ENCODE peak calls at places on chromosomes 1 and 21, in nine cellular contexts. One of them, this sample, is unnamed.

GRCh38 chr1:160367934-160368923 is 1.4 kb downstream of the NHLH1 start:
- DNase-seq in heart right ventricle: no peak
- DNase-seq in GM23338: no peak
- DNase-seq in body of pancreas: no peak
- DNase-seq in colonic mucosa: no peak
- DNase-seq in mammary epithelial cell: no peak
- DNase-seq in cardiac fibroblast: no peak
- DNase-seq in fibroblast of mammary gland: no peak
- DNase-seq in CD4-positive, CD25-positive, alpha-beta regulatory T cell: no peak
- DNase-seq in this sample: no peak

GRCh38 chr1:2481885-2482284 is 5.8 kb downstream of the PLCH2 start:
- DNase-seq in heart right ventricle: no peak
- DNase-seq in GM23338: no peak
- DNase-seq in body of pancreas: no peak
- DNase-seq in colonic mucosa: no peak
- DNase-seq in mammary epithelial cell: no peak
- DNase-seq in cardiac fibroblast: no peak
- DNase-seq in fibroblast of mammary gland: no peak
- DNase-seq in CD4-positive, CD25-positive, alpha-beta regulatory T cell: no peak
- DNase-seq in this sample: no peak

GRCh38 chr1:226622012-226622411 is 73.4 kb downstream of the STUM start:
- DNase-seq in heart right ventricle: no peak
- DNase-seq in GM23338: no peak
- DNase-seq in body of pancreas: no peak
- DNase-seq in colonic mucosa: no peak
- DNase-seq in mammary epithelial cell: no peak
- DNase-seq in cardiac fibroblast: no peak
- DNase-seq in fibroblast of mammary gland: no peak
- DNase-seq in CD4-positive, CD25-positive, alpha-beta regulatory T cell: no peak
- DNase-seq in this sample: no peak

GRCh38 chr1:214665606-214666110 is 62.7 kb downstream of the CENPF start:
- DNase-seq in heart right ventricle: no peak
- DNase-seq in GM23338: no peak
- DNase-seq in body of pancreas: no peak
- DNase-seq in colonic mucosa: no peak
- DNase-seq in mammary epithelial cell: no peak
- DNase-seq in cardiac fibroblast: peak; percentile 13
- DNase-seq in fibroblast of mammary gland: peak; percentile 20
- DNase-seq in CD4-positive, CD25-positive, alpha-beta regulatory T cell: no peak
- DNase-seq in this sample: no peak

GRCh38 chr1:152182942-152183341 is 23.9 kb upstream of the RPTN start:
- DNase-seq in heart right ventricle: no peak
- DNase-seq in GM23338: no peak
- DNase-seq in body of pancreas: no peak
- DNase-seq in colonic mucosa: no peak
- DNase-seq in mammary epithelial cell: peak; percentile 91
- DNase-seq in cardiac fibroblast: peak; percentile 88
- DNase-seq in fibroblast of mammary gland: peak; percentile 90
- DNase-seq in CD4-positive, CD25-positive, alpha-beta regulatory T cell: no peak
- DNase-seq in this sample: peak; percentile 95

GRCh38 chr1:186780081-186780480 is 48.7 kb upstream of the PLA2G4A start:
- DNase-seq in heart right ventricle: no peak
- DNase-seq in GM23338: no peak
- DNase-seq in body of pancreas: no peak
- DNase-seq in colonic mucosa: no peak
- DNase-seq in mammary epithelial cell: no peak
- DNase-seq in cardiac fibroblast: no peak
- DNase-seq in fibroblast of mammary gland: no peak
- DNase-seq in CD4-positive, CD25-positive, alpha-beta regulatory T cell: no peak
- DNase-seq in this sample: no peak

GRCh38 chr1:112954059-112954458 is 1.9 kb downstream of the SLC16A1 start:
- DNase-seq in heart right ventricle: no peak
- DNase-seq in GM23338: no peak
- DNase-seq in body of pancreas: no peak
- DNase-seq in colonic mucosa: no peak
- DNase-seq in mammary epithelial cell: no peak
- DNase-seq in cardiac fibroblast: no peak
- DNase-seq in fibroblast of mammary gland: no peak
- DNase-seq in CD4-positive, CD25-positive, alpha-beta regulatory T cell: no peak
- DNase-seq in this sample: no peak

GRCh38 chr1:246295340-246295739 is 211.7 kb downstream of the SMYD3 start:
- DNase-seq in heart right ventricle: no peak
- DNase-seq in GM23338: no peak
- DNase-seq in body of pancreas: no peak
- DNase-seq in colonic mucosa: no peak
- DNase-seq in mammary epithelial cell: no peak
- DNase-seq in cardiac fibroblast: no peak
- DNase-seq in fibroblast of mammary gland: no peak
- DNase-seq in CD4-positive, CD25-positive, alpha-beta regulatory T cell: no peak
- DNase-seq in this sample: no peak

GRCh38 chr1:210291088-210291487 is 37.6 kb upstream of the HHAT start:
- DNase-seq in heart right ventricle: no peak
- DNase-seq in GM23338: no peak
- DNase-seq in body of pancreas: no peak
- DNase-seq in colonic mucosa: no peak
- DNase-seq in mammary epithelial cell: no peak
- DNase-seq in cardiac fibroblast: no peak
- DNase-seq in fibroblast of mammary gland: no peak
- DNase-seq in CD4-positive, CD25-positive, alpha-beta regulatory T cell: no peak
- DNase-seq in this sample: no peak

GRCh38 chr1:168343566-168343965 is 62.9 kb downstream of the TBX19 start:
- DNase-seq in heart right ventricle: no peak
- DNase-seq in GM23338: peak; percentile 16
- DNase-seq in body of pancreas: no peak
- DNase-seq in colonic mucosa: no peak
- DNase-seq in mammary epithelial cell: no peak
- DNase-seq in cardiac fibroblast: no peak
- DNase-seq in fibroblast of mammary gland: no peak
- DNase-seq in CD4-positive, CD25-positive, alpha-beta regulatory T cell: no peak
- DNase-seq in this sample: no peak

GRCh38 chr1:119703666-119704450 is 7.9 kb upstream of the PHGDH start:
- DNase-seq in heart right ventricle: no peak
- DNase-seq in GM23338: no peak
- DNase-seq in body of pancreas: no peak
- DNase-seq in colonic mucosa: no peak
- DNase-seq in mammary epithelial cell: no peak
- DNase-seq in cardiac fibroblast: no peak
- DNase-seq in fibroblast of mammary gland: no peak
- DNase-seq in CD4-positive, CD25-positive, alpha-beta regulatory T cell: no peak
- DNase-seq in this sample: no peak

GRCh38 chr1:117512728-117513321 is 93.0 kb upstream of the TENT5C start:
- DNase-seq in heart right ventricle: no peak
- DNase-seq in GM23338: peak; percentile 37
- DNase-seq in body of pancreas: no peak
- DNase-seq in colonic mucosa: no peak
- DNase-seq in mammary epithelial cell: peak; percentile 6
- DNase-seq in cardiac fibroblast: peak; percentile 49
- DNase-seq in fibroblast of mammary gland: peak; percentile 35
- DNase-seq in CD4-positive, CD25-positive, alpha-beta regulatory T cell: peak; percentile 48
- DNase-seq in this sample: no peak

GRCh38 chr21:15355066-15355465 is 290.3 kb upstream of the NRIP1 start:
- DNase-seq in heart right ventricle: no peak
- DNase-seq in GM23338: no peak
- DNase-seq in body of pancreas: no peak
- DNase-seq in colonic mucosa: no peak
- DNase-seq in mammary epithelial cell: no peak
- DNase-seq in cardiac fibroblast: no peak
- DNase-seq in fibroblast of mammary gland: no peak
- DNase-seq in CD4-positive, CD25-positive, alpha-beta regulatory T cell: no peak
- DNase-seq in this sample: no peak

GRCh38 chr1:19448491-19449439 is 36.6 kb downstream of the CAPZB start:
- DNase-seq in heart right ventricle: peak; percentile 68
- DNase-seq in GM23338: no peak
- DNase-seq in body of pancreas: peak; percentile 39
- DNase-seq in colonic mucosa: peak; percentile 56
- DNase-seq in mammary epithelial cell: peak; percentile 84
- DNase-seq in cardiac fibroblast: peak; percentile 93
- DNase-seq in fibroblast of mammary gland: peak; percentile 95
- DNase-seq in CD4-positive, CD25-positive, alpha-beta regulatory T cell: no peak
- DNase-seq in this sample: peak; percentile 61

DNA sequence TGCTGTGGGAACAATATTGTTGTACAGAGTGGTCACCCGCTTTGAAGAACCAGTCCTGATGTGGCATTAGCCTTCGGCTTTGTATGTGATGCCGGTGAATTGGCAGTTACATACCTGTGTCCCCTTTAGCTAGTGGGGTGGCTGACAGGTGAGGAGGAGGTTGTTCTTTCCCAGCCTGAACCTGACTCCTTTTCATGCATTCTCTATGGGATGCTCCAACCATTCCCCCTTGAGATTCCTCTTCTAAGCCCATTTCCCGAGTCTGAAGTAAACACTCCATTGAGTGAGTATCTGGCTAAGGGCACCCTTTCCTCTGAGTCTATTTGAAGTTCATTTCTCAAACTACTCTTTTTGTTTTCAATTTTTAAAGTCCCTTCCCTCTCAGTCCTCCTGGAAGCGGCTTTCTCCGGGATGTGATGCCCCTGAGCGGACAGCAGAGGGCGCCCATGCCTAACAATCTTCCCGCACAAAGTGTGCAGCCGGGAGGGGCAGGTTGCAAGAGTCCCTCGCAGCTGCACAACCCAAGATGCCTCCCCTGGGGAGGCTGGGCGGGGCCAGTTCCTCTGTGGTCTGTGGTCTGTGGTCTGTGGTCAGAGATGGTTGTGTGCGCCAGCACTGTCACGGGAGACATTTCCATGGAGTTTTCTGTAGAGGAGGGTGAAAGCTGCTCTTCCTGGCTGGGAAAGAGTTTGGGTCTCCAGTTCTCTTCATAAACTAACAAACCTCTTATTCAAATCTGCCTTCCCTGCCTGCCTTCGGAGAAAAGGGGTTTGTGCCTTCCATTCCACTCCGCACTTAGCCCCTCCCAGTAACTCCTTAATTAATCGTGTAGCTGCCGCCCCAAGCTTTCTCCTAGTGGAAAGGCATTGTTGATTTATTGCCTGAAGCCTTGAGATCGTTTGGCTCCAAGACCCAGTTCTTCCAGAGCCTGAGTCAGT is 36.4 kb upstream of the LMX1A start:
- DNase-seq in heart right ventricle: peak; percentile 81
- DNase-seq in GM23338: peak; percentile 89
- DNase-seq in body of pancreas: peak; percentile 75
- DNase-seq in colonic mucosa: peak; percentile 76
- DNase-seq in mammary epithelial cell: peak; percentile 87
- DNase-seq in cardiac fibroblast: peak; percentile 89
- DNase-seq in fibroblast of mammary gland: peak; percentile 95
- DNase-seq in CD4-positive, CD25-positive, alpha-beta regulatory T cell: peak; percentile 92
- DNase-seq in this sample: peak; percentile 86
- H3K4me3 ChIP-seq in heart right ventricle: no peak overlapping the region
- H3K4me3 ChIP-seq in GM23338: peak overlapping the region; percentile 49
- H3K4me3 ChIP-seq in body of pancreas: no peak overlapping the region
- H3K4me3 ChIP-seq in colonic mucosa: no peak overlapping the region
- H3K4me3 ChIP-seq in mammary epithelial cell: no peak overlapping the region
- H3K4me3 ChIP-seq in cardiac fibroblast: no peak overlapping the region
- H3K4me3 ChIP-seq in fibroblast of mammary gland: peak overlapping the region; percentile 8
- H3K4me3 ChIP-seq in CD4-positive, CD25-positive, alpha-beta regulatory T cell: peak overlapping the region; percentile 63
- H3K4me3 ChIP-seq in this sample: peak overlapping the region; percentile 5

GRCh38 chr1:116351914-116352313 is 21.1 kb upstream of the ATP1A1 start:
- DNase-seq in heart right ventricle: no peak
- DNase-seq in GM23338: no peak
- DNase-seq in body of pancreas: no peak
- DNase-seq in colonic mucosa: no peak
- DNase-seq in mammary epithelial cell: no peak
- DNase-seq in cardiac fibroblast: no peak
- DNase-seq in fibroblast of mammary gland: no peak
- DNase-seq in CD4-positive, CD25-positive, alpha-beta regulatory T cell: no peak
- DNase-seq in this sample: no peak
- H3K4me3 ChIP-seq in heart right ventricle: no peak overlapping the region
- H3K4me3 ChIP-seq in GM23338: no peak overlapping the region
- H3K4me3 ChIP-seq in body of pancreas: no peak overlapping the region
- H3K4me3 ChIP-seq in colonic mucosa: no peak overlapping the region
- H3K4me3 ChIP-seq in mammary epithelial cell: no peak overlapping the region
- H3K4me3 ChIP-seq in cardiac fibroblast: no peak overlapping the region
- H3K4me3 ChIP-seq in fibroblast of mammary gland: no peak overlapping the region
- H3K4me3 ChIP-seq in CD4-positive, CD25-positive, alpha-beta regulatory T cell: peak overlapping the region; percentile 80
- H3K4me3 ChIP-seq in this sample: no peak overlapping the region

GRCh38 chr1:155195201-155196102 is 12.2 kb downstream of the THBS3 start:
- DNase-seq in heart right ventricle: no peak
- DNase-seq in GM23338: peak; percentile 55
- DNase-seq in body of pancreas: no peak
- DNase-seq in colonic mucosa: no peak
- DNase-seq in mammary epithelial cell: peak; percentile 35
- DNase-seq in cardiac fibroblast: peak; percentile 22
- DNase-seq in fibroblast of mammary gland: no peak
- DNase-seq in CD4-positive, CD25-positive, alpha-beta regulatory T cell: no peak
- DNase-seq in this sample: no peak

GRCh38 chr1:155193275-155193990 is 14.3 kb downstream of the THBS3 start:
- DNase-seq in heart right ventricle: peak; percentile 90
- DNase-seq in GM23338: peak; percentile 94
- DNase-seq in body of pancreas: peak; percentile 87
- DNase-seq in colonic mucosa: peak; percentile 95
- DNase-seq in mammary epithelial cell: peak; percentile 89
- DNase-seq in cardiac fibroblast: peak; percentile 91
- DNase-seq in fibroblast of mammary gland: peak; percentile 87
- DNase-seq in CD4-positive, CD25-positive, alpha-beta regulatory T cell: peak; percentile 83
- DNase-seq in this sample: peak; percentile 93

GRCh38 chr1:155191904-155192303 is 15.8 kb downstream of the THBS3 start:
- DNase-seq in heart right ventricle: no peak
- DNase-seq in GM23338: no peak
- DNase-seq in body of pancreas: peak; percentile 61
- DNase-seq in colonic mucosa: no peak
- DNase-seq in mammary epithelial cell: no peak
- DNase-seq in cardiac fibroblast: no peak
- DNase-seq in fibroblast of mammary gland: no peak
- DNase-seq in CD4-positive, CD25-positive, alpha-beta regulatory T cell: peak; percentile 23
- DNase-seq in this sample: no peak

GRCh38 chr1:155196103-155196892 is 11.4 kb downstream of the THBS3 start:
- DNase-seq in heart right ventricle: no peak
- DNase-seq in GM23338: peak; percentile 99
- DNase-seq in body of pancreas: no peak
- DNase-seq in colonic mucosa: no peak
- DNase-seq in mammary epithelial cell: no peak
- DNase-seq in cardiac fibroblast: no peak
- DNase-seq in fibroblast of mammary gland: no peak
- DNase-seq in CD4-positive, CD25-positive, alpha-beta regulatory T cell: no peak
- DNase-seq in this sample: no peak

GRCh38 chr1:155192346-155193274 is 15.1 kb downstream of the THBS3 start:
- DNase-seq in heart right ventricle: no peak
- DNase-seq in GM23338: peak; percentile 90
- DNase-seq in body of pancreas: peak; percentile 91
- DNase-seq in colonic mucosa: peak; percentile 88
- DNase-seq in mammary epithelial cell: no peak
- DNase-seq in cardiac fibroblast: no peak
- DNase-seq in fibroblast of mammary gland: no peak
- DNase-seq in CD4-positive, CD25-positive, alpha-beta regulatory T cell: peak; percentile 71
- DNase-seq in this sample: no peak
- H3K4me3 ChIP-seq in heart right ventricle: peak overlapping the region; percentile 37
- H3K4me3 ChIP-seq in GM23338: peak overlapping the region; percentile 99
- H3K4me3 ChIP-seq in body of pancreas: peak overlapping the region; percentile 17
- H3K4me3 ChIP-seq in colonic mucosa: peak overlapping the region; percentile 47
- H3K4me3 ChIP-seq in mammary epithelial cell: peak overlapping the region; percentile 52
- H3K4me3 ChIP-seq in cardiac fibroblast: peak overlapping the region; percentile 65
- H3K4me3 ChIP-seq in fibroblast of mammary gland: peak overlapping the region; percentile 62
- H3K4me3 ChIP-seq in CD4-positive, CD25-positive, alpha-beta regulatory T cell: peak overlapping the region; percentile 62
- H3K4me3 ChIP-seq in this sample: peak overlapping the region; percentile 41

DNA sequence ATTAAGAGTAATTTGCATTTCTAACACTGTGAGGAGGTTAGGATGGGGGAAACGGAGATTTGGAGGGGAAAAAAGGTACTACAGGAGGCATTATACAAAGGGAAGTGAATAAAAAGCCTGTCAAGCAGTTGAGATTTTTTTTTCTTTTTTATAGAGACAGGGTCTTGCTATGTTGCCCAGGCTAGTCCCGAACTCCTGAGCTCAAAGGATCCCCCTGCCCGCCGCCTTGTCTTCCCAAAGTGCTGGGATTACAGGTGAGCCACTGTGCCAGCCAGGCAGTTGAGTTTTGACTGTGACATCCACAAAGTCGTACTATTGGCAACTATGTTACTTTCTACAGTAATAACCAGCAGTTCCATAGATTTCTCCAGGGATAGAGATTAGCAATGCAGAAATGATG is 2.6 kb downstream of the CLCC1 start:
- DNase-seq in heart right ventricle: no peak
- DNase-seq in GM23338: no peak
- DNase-seq in body of pancreas: no peak
- DNase-seq in colonic mucosa: no peak
- DNase-seq in mammary epithelial cell: no peak
- DNase-seq in cardiac fibroblast: no peak
- DNase-seq in fibroblast of mammary gland: no peak
- DNase-seq in CD4-positive, CD25-positive, alpha-beta regulatory T cell: no peak
- DNase-seq in this sample: no peak
- H3K4me3 ChIP-seq in heart right ventricle: no peak overlapping the region
- H3K4me3 ChIP-seq in GM23338: no peak overlapping the region
- H3K4me3 ChIP-seq in body of pancreas: no peak overlapping the region
- H3K4me3 ChIP-seq in colonic mucosa: no peak overlapping the region
- H3K4me3 ChIP-seq in mammary epithelial cell: no peak overlapping the region
- H3K4me3 ChIP-seq in cardiac fibroblast: no peak overlapping the region
- H3K4me3 ChIP-seq in fibroblast of mammary gland: no peak overlapping the region
- H3K4me3 ChIP-seq in CD4-positive, CD25-positive, alpha-beta regulatory T cell: no peak overlapping the region
- H3K4me3 ChIP-seq in this sample: no peak overlapping the region

This sample was measured in MG63.